ENCODE peak calls at places on chromosomes 7 and 10, in four cellular contexts. H is right lobe of liver, Y is PC-9, X is neural progenitor cell. V is an unnamed sample.

GRCh38 chr7:2231992-2232765 is 566 bp downstream of the MAD1L1 start:
- DNase-seq in H (no peak), Y (no peak), X (peak; percentile 77), V (no peak)

GRCh38 chr10:78656815-78657621 is 411.7 kb upstream of the ZMIZ1 start:
- DNase-seq in H (no peak), Y (no peak), X (peak; percentile 98), V (no peak)

GRCh38 chr7:8115547-8116402 is 146.2 kb downstream of the ICA1 start:
- DNase-seq in H (no peak), Y (no peak), X (no peak), V (no peak)

GRCh38 chr7:35024298-35024697 is 13.0 kb downstream of the DPY19L1 start:
- DNase-seq in H (no peak), Y (no peak), X (no peak), V (no peak)

GRCh38 chr10:88417337-88417736 is 165.8 kb downstream of the RNLS start:
- DNase-seq in H (no peak), Y (no peak), X (no peak), V (no peak)

GRCh38 chr7:7190142-7190541 is 7.8 kb downstream of the C1GALT1 start:
- DNase-seq in H (no peak), Y (no peak), X (no peak), V (no peak)

GRCh38 chr10:86023336-86023735 is 343.3 kb downstream of the GRID1 start:
- DNase-seq in H (no peak), Y (no peak), X (no peak), V (no peak)

GRCh38 chr10:102344067-102344466 is 51.4 kb upstream of the NFKB2 start:
- DNase-seq in H (no peak), Y (no peak), X (no peak), V (no peak)

GRCh38 chr10:127880557-127880956 is 12.2 kb downstream of the CLRN3 start:
- DNase-seq in H (no peak), Y (no peak), X (no peak), V (no peak)

GRCh38 chr10:66564341-66564740 is 361.5 kb upstream of the LRRTM3 start:
- DNase-seq in H (no peak), Y (no peak), X (no peak), V (no peak)

GRCh38 chr7:80699030-80699638 is 60.7 kb downstream of the CD36 start:
- DNase-seq in H (no peak), Y (peak; percentile 62), X (peak; percentile 58), V (no peak)

GRCh38 chr10:9342865-9343450 is 1288.5 kb downstream of the GATA3 start:
- DNase-seq in H (no peak), Y (no peak), X (peak; percentile 84), V (no peak)

GRCh38 chr7:45230611-45231165 is 73.1 kb downstream of the RAMP3 start:
- DNase-seq in H (no peak), Y (no peak), X (no peak), V (no peak)

GRCh38 chr7:132584796-132585494 is 8.7 kb upstream of the PLXNA4 start:
- DNase-seq in H (no peak), Y (no peak), X (no peak), V (no peak)

GRCh38 chr7:7405461-7405860 is 130.2 kb downstream of the COL28A1 start:
- DNase-seq in H (no peak), Y (no peak), X (no peak), V (no peak)

GRCh38 chr7:1240296-1240820 is 7.7 kb downstream of the UNCX start:
- DNase-seq in H (no peak), Y (no peak), X (peak; percentile 62), V (peak; percentile 45)

GRCh38 chr7:26658080-26658697 is 206.2 kb downstream of the SKAP2 start:
- DNase-seq in H (no peak), Y (peak; percentile 89), X (peak; percentile 86), V (no peak)

GRCh38 chr10:105733919-105734318 is 1092.8 kb downstream of the SORCS3 start:
- DNase-seq in H (no peak), Y (no peak), X (no peak), V (peak; percentile 43)

GRCh38 chr7:130831817-130832481 is 97.9 kb upstream of the KLF14 start:
- DNase-seq in H (no peak), Y (peak; percentile 58), X (peak; percentile 50), V (no peak)

GRCh38 chr10:75281980-75282379 is 46.2 kb upstream of the COMTD1 start:
- DNase-seq in H (no peak), Y (peak; percentile 79), X (no peak), V (no peak)

GRCh38 chr7:29865526-29865925 is 59.2 kb downstream of the WIPF3 start:
- DNase-seq in H (no peak), Y (no peak), X (no peak), V (no peak)

GRCh38 chr10:43383204-43383971 is 12.0 kb downstream of the FXYD4 start:
- DNase-seq in H (no peak), Y (peak; percentile 32), X (no peak), V (no peak)

GRCh38 chr10:58266826-58267712 is 625 bp downstream of the IPMK start:
- DNase-seq in H (peak; percentile 63), Y (peak; percentile 86), X (peak; percentile 69), V (peak; percentile 53)

V was measured in pancreas.